ENCODE peak calls at places on chromosomes 2 and 18, in ten cellular contexts. Y is AG09309, W is cardiac septum, Q is Caco-2, T is midbrain, G is HuH-7, B is right lobe of liver, D is AG20443, P is Right ventricle myocardium superior, K is epithelial cell of esophagus. C is an unnamed sample.

GRCh38 chr2:179646173-179646762 is 215.1 kb downstream of the ZNF385B start:
- DNase-seq in Y (no peak), W (no peak), Q (no peak), T (no peak), G (no peak), B (peak), D (no peak), P (no peak), K (no peak), C (no peak)

GRCh38 chr2:106296182-106296815 is 102.2 kb upstream of the UXS1 start:
- DNase-seq in Y (no peak), W (peak), Q (no peak), T (no peak), G (no peak), B (no peak), D (peak), P (no peak), K (no peak), C (peak)

GRCh38 chr18:5309888-5310470 is 14.5 kb upstream of the ZBTB14 start:
- DNase-seq in Y (no peak), W (no peak), Q (no peak), T (no peak), G (no peak), B (no peak), D (no peak), P (no peak), K (no peak), C (no peak)

GRCh38 chr2:144516981-144517824 is 2.7 kb downstream of the ZEB2 start:
- DNase-seq in Y (peak), W (peak), Q (no peak), T (no peak), G (peak), B (peak), D (peak), P (peak), K (peak), C (peak)

GRCh38 chr18:48732767-48733424 is 194.1 kb downstream of the CTIF start:
- DNase-seq in Y (no peak), W (no peak), Q (no peak), T (no peak), G (no peak), B (peak), D (no peak), P (no peak), K (peak), C (no peak)

GRCh38 chr2:220779918-220780317 is 792.2 kb downstream of the EPHA4 start:
- DNase-seq in Y (peak), W (no peak), Q (no peak), T (peak), G (no peak), B (no peak), D (peak), P (no peak), K (peak), C (peak)

GRCh38 chr18:5297582-5297981 is 2.1 kb upstream of the ZBTB14 start:
- DNase-seq in Y (no peak), W (no peak), Q (no peak), T (no peak), G (no peak), B (no peak), D (no peak), P (no peak), K (no peak), C (no peak)

GRCh38 chr2:228273159-228273558 is 91.7 kb upstream of the SPHKAP start:
- DNase-seq in Y (no peak), W (no peak), Q (no peak), T (no peak), G (no peak), B (no peak), D (no peak), P (no peak), K (no peak), C (no peak)

GRCh38 chr2:26016012-26016742 is 17.7 kb upstream of the RAB10 start:
- DNase-seq in Y (no peak), W (no peak), Q (no peak), T (no peak), G (no peak), B (no peak), D (no peak), P (no peak), K (no peak), C (no peak)

GRCh38 chr18:49819768-49820662 is 6.7 kb upstream of the ACAA2 start:
- DNase-seq in Y (no peak), W (no peak), Q (no peak), T (no peak), G (no peak), B (no peak), D (no peak), P (no peak), K (no peak), C (no peak)

GRCh38 chr2:161004379-161004778 is 155.8 kb upstream of the TANK start:
- DNase-seq in Y (no peak), W (no peak), Q (no peak), T (no peak), G (no peak), B (no peak), D (peak), P (no peak), K (peak), C (peak)